ENCODE peak calls at places on chromosome 11, in nine cellular contexts. Y, E, G, H, O, X, M, T and C are unnamed samples. For H3K9me3, the result is how much of the 10 kb centered on the place peaks cover.

GRCh38 chr11:70065318-70066135 is 12.6 kb upstream of the ANO1 start:
- DNase-seq in Y (no peak), E (no peak), G (no peak), H (no peak), O (peak), X (no peak), M (no peak), T (no peak), C (peak)

GRCh38 chr11:126680109-126680508 is 320.5 kb downstream of the KIRREL3 start:
- DNase-seq in Y (no peak), E (peak), G (no peak), H (no peak), O (no peak), X (no peak), M (no peak), T (no peak), C (no peak)

GRCh38 chr11:898540-899190 is 11.9 kb downstream of the CHID1 start:
- DNase-seq in Y (no peak), E (no peak), G (no peak), H (no peak), O (no peak), X (no peak), M (no peak), T (no peak), C (no peak)

GRCh38 chr11:6480299-6480914 is 724 bp downstream of the ARFIP2 start:
- DNase-seq in Y (no peak), E (no peak), G (no peak), H (no peak), O (no peak), X (no peak), M (no peak), T (no peak), C (no peak)

GRCh38 chr11:12196862-12197261 is 86.5 kb downstream of the MICAL2 start:
- DNase-seq in Y (no peak), E (no peak), G (no peak), H (no peak), O (no peak), X (no peak), M (no peak), T (no peak), C (no peak)

GRCh38 chr11:62124186-62125113 is 639 bp downstream of the INCENP start:
- DNase-seq in Y (no peak), E (peak), G (peak), H (no peak), O (peak), X (peak), M (peak), T (no peak), C (no peak)

GRCh38 chr11:34640050-34640971 is 19.4 kb downstream of the EHF start:
- DNase-seq in Y (no peak), E (no peak), G (no peak), H (no peak), O (no peak), X (no peak), M (peak), T (no peak), C (peak)

GRCh38 chr11:88655163-88655562 is 317.6 kb upstream of the CTSC start:
- DNase-seq in Y (no peak), E (no peak), G (no peak), H (no peak), O (no peak), X (no peak), M (no peak), T (no peak), C (no peak)

GRCh38 chr11:61682093-61682732 is 2.0 kb downstream of the DAGLA start:
- DNase-seq in Y (no peak), E (no peak), G (no peak), H (no peak), O (peak), X (peak), M (no peak), T (no peak), C (peak)

GRCh38 chr11:12270215-12270797 is 107.1 kb upstream of the PARVA start:
- DNase-seq in Y (no peak), E (no peak), G (no peak), H (no peak), O (no peak), X (no peak), M (no peak), T (no peak), C (no peak)

GRCh38 chr11:83971063-83971462 is 684.9 kb upstream of the CCDC90B start:
- DNase-seq in Y (no peak), E (peak), G (no peak), H (no peak), O (no peak), X (no peak), M (peak), T (peak), C (no peak)

GRCh38 chr11:37422511-37422910 is 824.5 kb upstream of the RAG2 start:
- DNase-seq in Y (no peak), E (no peak), G (no peak), H (no peak), O (no peak), X (no peak), M (peak), T (no peak), C (no peak)
- H3K9me3 ChIP-seq in Y (under half), E (under half), G (under half), H (under half), O (under half), X (under half), M (under half), T (under half), C (under half)

GRCh38 chr11:131942878-131943277 is 572.5 kb downstream of the NTM start:
- DNase-seq in Y (no peak), E (no peak), G (no peak), H (no peak), O (no peak), X (no peak), M (no peak), T (no peak), C (no peak)

GRCh38 chr11:131945695-131946094 is 575.3 kb downstream of the NTM start:
- DNase-seq in Y (no peak), E (no peak), G (no peak), H (no peak), O (no peak), X (no peak), M (no peak), T (no peak), C (no peak)

GRCh38 chr11:131943296-131943695 is 572.9 kb downstream of the NTM start:
- DNase-seq in Y (no peak), E (no peak), G (no peak), H (no peak), O (peak), X (no peak), M (peak), T (no peak), C (no peak)

DNA sequence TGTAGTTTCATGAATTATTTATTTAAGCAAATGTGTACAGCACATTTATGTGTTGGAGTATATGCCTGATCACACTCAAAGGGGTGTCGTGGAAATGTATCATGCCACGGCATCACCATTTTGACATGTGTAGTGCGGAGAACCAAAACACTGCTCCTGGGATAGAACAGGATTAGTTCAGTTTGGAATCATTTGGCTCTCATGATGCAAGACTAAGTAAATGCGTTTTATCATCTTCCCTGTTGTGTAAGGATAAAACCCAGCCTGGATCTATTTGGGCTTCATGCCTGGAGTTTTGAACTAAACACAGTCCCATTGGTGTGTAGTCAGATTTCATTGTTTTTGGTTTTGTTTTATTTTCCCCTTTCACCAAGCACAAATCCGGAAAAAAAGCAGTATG is 574.3 kb downstream of the NTM start:
- DNase-seq in Y (no peak), E (no peak), G (no peak), H (no peak), O (no peak), X (no peak), M (no peak), T (no peak), C (no peak)
- H3K27ac ChIP-seq in Y (no peak), E (no peak), G (no peak), H (no peak), O (no peak), X (no peak), M (no peak), T (no peak), C (no peak)

GRCh38 chr11:67023957-67024353 is 1.0 kb downstream of the SYT12 start:
- DNase-seq in Y (no peak), E (no peak), G (no peak), H (no peak), O (no peak), X (no peak), M (no peak), T (no peak), C (no peak)

GRCh38 chr11:67024966-67025365 is 2.0 kb downstream of the SYT12 start:
- DNase-seq in Y (no peak), E (no peak), G (no peak), H (no peak), O (no peak), X (no peak), M (no peak), T (no peak), C (no peak)

GRCh38 chr11:67024410-67024809 is 1.5 kb downstream of the SYT12 start:
- DNase-seq in Y (no peak), E (no peak), G (peak), H (peak), O (no peak), X (no peak), M (peak), T (no peak), C (no peak)

GRCh38 chr11:67022341-67022933 is 497 bp upstream of the SYT12 start:
- DNase-seq in Y (peak), E (peak), G (no peak), H (no peak), O (peak), X (peak), M (peak), T (no peak), C (peak)

DNA sequence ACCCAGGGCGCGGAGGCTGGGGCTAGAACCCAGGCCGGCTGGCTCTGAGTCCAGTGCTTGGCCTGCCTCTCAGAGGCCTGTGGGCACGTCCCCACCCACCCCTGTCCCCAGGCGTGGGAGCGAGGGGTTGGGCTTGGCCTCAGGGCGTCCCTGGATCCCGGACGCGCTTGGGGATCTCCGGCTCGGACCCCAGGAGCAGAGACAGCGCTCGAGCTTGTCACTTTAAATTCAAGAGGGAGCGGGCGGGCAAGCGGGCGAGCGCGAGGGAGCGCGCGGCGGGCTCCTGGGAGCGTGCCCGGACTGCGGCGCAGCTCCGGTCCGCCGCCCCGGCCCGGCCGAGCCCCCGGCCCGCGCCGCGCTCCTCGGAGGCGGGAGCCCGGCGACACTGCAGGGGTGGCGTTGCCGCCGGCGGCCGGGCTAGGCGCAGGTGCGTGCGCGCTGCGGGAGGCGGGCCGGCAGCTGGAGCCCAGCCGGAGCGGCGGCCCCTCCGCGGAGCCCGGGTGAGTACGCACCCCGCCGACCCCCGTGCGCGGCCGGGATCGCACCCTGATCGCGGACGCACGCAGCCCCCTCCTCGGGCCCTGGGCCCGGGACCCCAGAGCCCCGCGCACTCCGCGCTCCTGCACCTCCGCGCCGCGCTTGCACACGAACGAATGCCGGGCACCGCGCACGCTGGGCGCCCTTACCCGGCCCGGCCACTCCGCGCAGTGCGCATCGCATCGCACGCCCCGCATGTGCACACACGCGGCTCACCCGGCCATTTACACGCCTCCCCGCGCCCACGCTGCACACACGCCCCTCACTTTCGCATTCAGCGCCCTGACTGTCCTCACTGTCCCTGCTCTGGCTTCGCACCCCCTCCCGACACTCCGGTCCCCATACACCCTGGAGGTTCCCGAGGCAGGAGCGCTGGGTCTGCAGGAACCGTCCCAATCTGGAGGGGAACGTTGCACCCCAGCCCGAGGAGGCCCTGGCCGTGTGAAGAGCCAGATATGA is at the start of gene SYT12:
- DNase-seq in Y (no peak), E (no peak), G (no peak), H (no peak), O (peak), X (no peak), M (no peak), T (no peak), C (peak)
- H3K4me3 ChIP-seq in Y (peak), E (peak), G (no peak), H (peak), O (peak), X (peak), M (no peak), T (no peak), C (no peak)

GRCh38 chr11:50246699-50247098 is 214.0 kb downstream of the OR4C45 start:
- DNase-seq in Y (no peak), E (no peak), G (no peak), H (no peak), O (no peak), X (no peak), M (no peak), T (no peak), C (no peak)
- H3K9me3 ChIP-seq in Y (under half), E (under half), G (under half), H (under half), O (under half), X (under half), M (under half), T (under half), C (under half)

GRCh38 chr11:67393990-67394389 is 2.2 kb downstream of the RAD9A start:
- DNase-seq in Y (no peak), E (no peak), G (no peak), H (no peak), O (no peak), X (no peak), M (no peak), T (no peak), C (no peak)
- H3K27ac ChIP-seq in Y (no peak), E (no peak), G (no peak), H (no peak), O (no peak), X (no peak), M (no peak), T (no peak), C (no peak)

DNA sequence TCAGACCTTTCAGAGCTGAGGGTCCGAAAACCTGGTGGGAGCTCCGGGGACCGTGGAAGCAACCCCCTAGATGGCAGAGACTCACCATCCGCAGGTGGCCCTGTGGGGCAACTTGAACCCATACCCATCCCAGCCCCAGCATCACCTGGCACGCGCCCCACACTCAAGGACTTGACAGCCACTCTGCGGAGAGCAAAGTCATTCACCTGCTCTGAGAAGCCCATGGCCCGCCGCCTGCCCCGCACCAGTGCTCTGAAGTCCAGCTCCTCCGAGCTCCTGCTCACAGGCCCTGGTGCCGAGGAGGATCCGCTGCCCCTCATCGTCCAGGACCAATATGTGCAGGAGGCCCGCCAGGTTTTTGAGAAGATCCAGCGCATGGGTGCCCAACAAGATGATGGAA is 2.0 kb downstream of the ARHGEF17 start:
- DNase-seq in Y (no peak), E (no peak), G (no peak), H (no peak), O (peak), X (no peak), M (no peak), T (no peak), C (peak)
- H3K4me3 ChIP-seq in Y (peak), E (peak), G (no peak), H (no peak), O (peak), X (peak), M (no peak), T (peak), C (peak)

DNA sequence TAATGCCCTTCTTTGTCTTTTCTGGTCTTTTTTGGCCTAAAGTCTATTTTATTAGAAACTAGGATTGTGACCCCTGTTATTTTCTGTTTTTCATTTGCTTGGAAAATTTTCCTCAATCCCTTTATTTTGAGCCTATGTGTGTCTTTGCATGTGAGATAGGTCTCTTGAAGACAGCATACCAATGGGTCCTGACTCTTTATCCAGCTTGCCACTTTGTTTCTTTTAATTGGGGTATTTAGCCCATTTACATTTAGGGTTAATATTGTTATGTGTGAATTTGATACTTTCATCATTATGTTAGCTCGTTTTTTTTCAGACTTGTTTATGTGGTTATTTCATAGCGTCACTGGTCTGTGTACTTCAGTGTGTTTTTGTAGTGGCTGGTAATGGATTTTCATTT is 682.6 kb downstream of the JRKL start:
- DNase-seq in Y (no peak), E (no peak), G (no peak), H (no peak), O (no peak), X (no peak), M (no peak), T (no peak), C (no peak)
- H3K9me3 ChIP-seq in Y (under half), E (under half), G (under half), H (under half), O (under half), X (under half), M (under half), T (under half), C (under half)

GRCh38 chr11:119983240-119983732 is 154.6 kb downstream of the TRIM29 start:
- DNase-seq in Y (no peak), E (no peak), G (no peak), H (no peak), O (no peak), X (no peak), M (no peak), T (no peak), C (no peak)

GRCh38 chr11:119980431-119980830 is 157.5 kb downstream of the TRIM29 start:
- DNase-seq in Y (no peak), E (no peak), G (no peak), H (no peak), O (no peak), X (no peak), M (no peak), T (no peak), C (no peak)

GRCh38 chr11:119982517-119983239 is 155.2 kb downstream of the TRIM29 start:
- DNase-seq in Y (no peak), E (no peak), G (no peak), H (no peak), O (no peak), X (no peak), M (no peak), T (no peak), C (no peak)

GRCh38 chr11:119985551-119985950 is 152.4 kb downstream of the TRIM29 start:
- DNase-seq in Y (no peak), E (no peak), G (no peak), H (no peak), O (no peak), X (no peak), M (no peak), T (no peak), C (no peak)

GRCh38 chr11:119983816-119984215 is 154.1 kb downstream of the TRIM29 start:
- DNase-seq in Y (no peak), E (no peak), G (no peak), H (no peak), O (no peak), X (no peak), M (no peak), T (no peak), C (no peak)
- H3K27ac ChIP-seq in Y (no peak), E (no peak), G (no peak), H (no peak), O (no peak), X (no peak), M (no peak), T (no peak), C (no peak)

GRCh38 chr11:95231126-95231880 is at the start of gene SESN3:
- DNase-seq in Y (peak), E (peak), G (peak), H (peak), O (peak), X (peak), M (peak), T (peak), C (peak)

GRCh38 chr11:95231881-95232605 is 1.0 kb upstream of the SESN3 start:
- DNase-seq in Y (peak), E (peak), G (peak), H (peak), O (peak), X (peak), M (peak), T (no peak), C (peak)

GRCh38 chr11:95229199-95230053 is 1.6 kb downstream of the SESN3 start:
- DNase-seq in Y (no peak), E (peak), G (peak), H (no peak), O (no peak), X (no peak), M (peak), T (no peak), C (no peak)

GRCh38 chr11:95230054-95231034 is 658 bp downstream of the SESN3 start:
- DNase-seq in Y (peak), E (no peak), G (peak), H (peak), O (peak), X (peak), M (peak), T (no peak), C (peak)

GRCh38 chr11:95232666-95233065 is 1.7 kb upstream of the SESN3 start:
- DNase-seq in Y (no peak), E (no peak), G (peak), H (no peak), O (no peak), X (no peak), M (no peak), T (no peak), C (no peak)
- H3K4me3 ChIP-seq in Y (peak), E (peak), G (peak), H (peak), O (peak), X (peak), M (peak), T (peak), C (peak)

GRCh38 chr11:64865286-64866172 is 12.9 kb downstream of the EHD1 start:
- DNase-seq in Y (no peak), E (peak), G (peak), H (no peak), O (no peak), X (no peak), M (peak), T (no peak), C (no peak)
- H3K9me3 ChIP-seq in Y (under half), E (under half), G (under half), H (under half), O (under half), X (under half), M (under half), T (under half), C (under half)